ENCODE peak calls at places on chromosome 10, in four cellular contexts. One of them, this sample, is unnamed.
A peak's percentile ranks its signal among the peaks of the same experiment; 100 is the strongest.

GRCh38 chr10:18008989-18009388 is 57.3 kb downstream of the SLC39A12 start:
- DNase-seq in mesendoderm: no peak
- DNase-seq in IMR-90: no peak
- DNase-seq in H1: no peak
- DNase-seq in this sample: no peak

GRCh38 chr10:60299390-60299778 is 90.3 kb downstream of the ANK3 start:
- DNase-seq in mesendoderm: no peak
- DNase-seq in IMR-90: no peak
- DNase-seq in H1: no peak
- DNase-seq in this sample: no peak

GRCh38 chr10:58734116-58734515 is 221.4 kb downstream of the BICC1 start:
- DNase-seq in mesendoderm: no peak
- DNase-seq in IMR-90: peak; percentile 28
- DNase-seq in H1: no peak
- DNase-seq in this sample: no peak

GRCh38 chr10:52949899-52950298 is 177.3 kb upstream of the MBL2 start:
- DNase-seq in mesendoderm: peak; percentile 69
- DNase-seq in IMR-90: no peak
- DNase-seq in H1: no peak
- DNase-seq in this sample: peak; percentile 69

GRCh38 chr10:110481948-110482347 is 15.8 kb upstream of the DUSP5 start:
- DNase-seq in mesendoderm: no peak
- DNase-seq in IMR-90: no peak
- DNase-seq in H1: no peak
- DNase-seq in this sample: no peak

GRCh38 chr10:3955493-3955892 is 170.5 kb upstream of the KLF6 start:
- DNase-seq in mesendoderm: peak; percentile 80
- DNase-seq in IMR-90: peak; percentile 20
- DNase-seq in H1: no peak
- DNase-seq in this sample: peak; percentile 46

GRCh38 chr10:126621836-126622235 is 48.7 kb downstream of the C10orf90 start:
- DNase-seq in mesendoderm: no peak
- DNase-seq in IMR-90: no peak
- DNase-seq in H1: no peak
- DNase-seq in this sample: no peak

GRCh38 chr10:650691-651615 is 38.5 kb downstream of the DIP2C start:
- DNase-seq in mesendoderm: no peak
- DNase-seq in IMR-90: peak; percentile 78
- DNase-seq in H1: no peak
- DNase-seq in this sample: no peak

GRCh38 chr10:26437637-26438461 is at the start of gene APBB1IP:
- DNase-seq in mesendoderm: peak; percentile 68
- DNase-seq in IMR-90: no peak
- DNase-seq in H1: peak; percentile 60
- DNase-seq in this sample: peak; percentile 43

GRCh38 chr10:74333174-74333573 is 182.2 kb downstream of the ADK start:
- DNase-seq in mesendoderm: no peak
- DNase-seq in IMR-90: peak; percentile 85
- DNase-seq in H1: no peak
- DNase-seq in this sample: no peak

GRCh38 chr10:30063098-30063497 is 3.7 kb upstream of the JCAD start:
- DNase-seq in mesendoderm: no peak
- DNase-seq in IMR-90: peak; percentile 85
- DNase-seq in H1: no peak
- DNase-seq in this sample: no peak

GRCh38 chr10:34507217-34507616 is 307.9 kb downstream of the PARD3 start:
- DNase-seq in mesendoderm: peak; percentile 64
- DNase-seq in IMR-90: no peak
- DNase-seq in H1: no peak
- DNase-seq in this sample: no peak

GRCh38 chr10:89946106-89946505 is 244.7 kb downstream of the KIF20B start:
- DNase-seq in mesendoderm: no peak
- DNase-seq in IMR-90: peak; percentile 15
- DNase-seq in H1: no peak
- DNase-seq in this sample: no peak

GRCh38 chr10:62166331-62167154 is 102.1 kb downstream of the RTKN2 start:
- DNase-seq in mesendoderm: no peak
- DNase-seq in IMR-90: peak; percentile 65
- DNase-seq in H1: no peak
- DNase-seq in this sample: no peak

GRCh38 chr10:15200626-15201025 is 32.1 kb upstream of the NMT2 start:
- DNase-seq in mesendoderm: peak; percentile 98
- DNase-seq in IMR-90: peak; percentile 80
- DNase-seq in H1: no peak
- DNase-seq in this sample: no peak

GRCh38 chr10:69232736-69233135 is 12.6 kb downstream of the HKDC1 start:
- DNase-seq in mesendoderm: no peak
- DNase-seq in IMR-90: no peak
- DNase-seq in H1: no peak
- DNase-seq in this sample: no peak

GRCh38 chr10:89352039-89352597 is 24.3 kb downstream of the IFIT3 start:
- DNase-seq in mesendoderm: peak; percentile 54
- DNase-seq in IMR-90: peak; percentile 98
- DNase-seq in H1: no peak
- DNase-seq in this sample: no peak

GRCh38 chr10:18254086-18254485 is 113.9 kb downstream of the CACNB2 start:
- DNase-seq in mesendoderm: no peak
- DNase-seq in IMR-90: peak; percentile 53
- DNase-seq in H1: no peak
- DNase-seq in this sample: no peak

GRCh38 chr10:96840841-96841518 is 8.9 kb downstream of the LCOR start:
- DNase-seq in mesendoderm: peak; percentile 77
- DNase-seq in IMR-90: peak; percentile 60
- DNase-seq in H1: no peak
- DNase-seq in this sample: no peak

GRCh38 chr10:84668186-84668763 is 339.9 kb downstream of the CCSER2 start:
- DNase-seq in mesendoderm: no peak
- DNase-seq in IMR-90: no peak
- DNase-seq in H1: no peak
- DNase-seq in this sample: no peak

GRCh38 chr10:103859161-103860141 is 4.1 kb upstream of the SH3PXD2A start:
- DNase-seq in mesendoderm: peak; percentile 81
- DNase-seq in IMR-90: peak; percentile 74
- DNase-seq in H1: peak; percentile 84
- DNase-seq in this sample: peak; percentile 72

GRCh38 chr10:88525371-88526079 is 57.6 kb downstream of the RNLS start:
- DNase-seq in mesendoderm: no peak
- DNase-seq in IMR-90: peak; percentile 72
- DNase-seq in H1: no peak
- DNase-seq in this sample: no peak

GRCh38 chr10:22620140-22620857 is 94.1 kb downstream of the PIP4K2A start:
- DNase-seq in mesendoderm: no peak
- DNase-seq in IMR-90: peak; percentile 95
- DNase-seq in H1: no peak
- DNase-seq in this sample: no peak

GRCh38 chr10:21399392-21400015 is 126.0 kb downstream of the SKIDA1 start:
- DNase-seq in mesendoderm: peak; percentile 38
- DNase-seq in IMR-90: peak; percentile 98
- DNase-seq in H1: no peak
- DNase-seq in this sample: no peak

GRCh38 chr10:110676016-110676415 is 31.9 kb downstream of the RBM20 start:
- DNase-seq in mesendoderm: no peak
- DNase-seq in IMR-90: no peak
- DNase-seq in H1: no peak
- DNase-seq in this sample: no peak

GRCh38 chr10:130795819-130796218 is 515.7 kb downstream of the TCERG1L start:
- DNase-seq in mesendoderm: no peak
- DNase-seq in IMR-90: no peak
- DNase-seq in H1: no peak
- DNase-seq in this sample: no peak

GRCh38 chr10:67075381-67076001 is 149.7 kb downstream of the LRRTM3 start:
- DNase-seq in mesendoderm: no peak
- DNase-seq in IMR-90: no peak
- DNase-seq in H1: no peak
- DNase-seq in this sample: no peak

GRCh38 chr10:77274046-77274795 is 363.4 kb downstream of the KCNMA1 start:
- DNase-seq in mesendoderm: no peak
- DNase-seq in IMR-90: peak; percentile 84
- DNase-seq in H1: no peak
- DNase-seq in this sample: no peak

GRCh38 chr10:23200997-23201652 is 9.0 kb downstream of the PTF1A start:
- DNase-seq in mesendoderm: no peak
- DNase-seq in IMR-90: no peak
- DNase-seq in H1: no peak
- DNase-seq in this sample: no peak

DNA sequence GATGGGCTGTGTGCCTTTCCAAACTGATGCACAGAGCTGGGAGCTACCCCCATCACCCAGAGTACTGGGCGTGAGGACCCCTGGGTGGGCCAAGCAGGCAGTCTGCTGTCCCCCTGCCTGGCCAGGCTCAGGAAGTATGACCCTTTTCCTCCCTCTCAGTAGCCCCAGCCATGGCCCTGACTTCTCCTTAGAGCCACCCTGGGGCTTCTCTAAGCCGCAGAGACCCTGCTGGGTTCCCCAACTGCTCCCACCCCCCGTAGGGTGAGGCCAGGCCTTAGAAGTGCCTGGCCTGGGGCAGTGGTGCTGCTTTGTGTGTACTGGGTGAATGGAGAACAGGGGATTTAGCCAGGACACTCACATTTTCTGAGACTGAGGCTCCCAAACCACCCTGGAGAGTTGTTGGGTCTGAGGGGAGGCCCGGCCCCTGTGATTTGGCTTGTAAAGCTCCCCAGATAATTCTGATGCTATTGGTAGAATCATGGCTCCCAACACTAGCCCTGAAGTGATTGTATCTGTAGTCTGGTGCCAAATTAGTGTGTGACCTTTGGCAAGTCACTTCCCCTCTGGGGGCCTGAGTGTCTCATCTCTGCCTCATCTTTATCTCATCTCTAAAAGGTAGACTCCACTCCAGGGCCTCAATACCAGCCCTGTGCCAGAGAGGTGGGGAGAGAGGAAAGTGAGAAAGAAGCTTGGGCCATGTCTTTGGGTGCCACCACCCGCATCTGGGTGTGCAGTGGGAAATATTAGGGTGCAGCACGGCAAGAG is 99.7 kb upstream of the PPIF start:
- DNase-seq in mesendoderm: no peak
- DNase-seq in IMR-90: no peak
- DNase-seq in H1: no peak
- DNase-seq in this sample: no peak
- H4K5ac ChIP-seq in mesendoderm: no peak overlapping the region
- H4K5ac ChIP-seq in IMR-90: no peak overlapping the region
- H4K5ac ChIP-seq in H1: no peak overlapping the region
- H4K5ac ChIP-seq in this sample: no peak overlapping the region

DNA sequence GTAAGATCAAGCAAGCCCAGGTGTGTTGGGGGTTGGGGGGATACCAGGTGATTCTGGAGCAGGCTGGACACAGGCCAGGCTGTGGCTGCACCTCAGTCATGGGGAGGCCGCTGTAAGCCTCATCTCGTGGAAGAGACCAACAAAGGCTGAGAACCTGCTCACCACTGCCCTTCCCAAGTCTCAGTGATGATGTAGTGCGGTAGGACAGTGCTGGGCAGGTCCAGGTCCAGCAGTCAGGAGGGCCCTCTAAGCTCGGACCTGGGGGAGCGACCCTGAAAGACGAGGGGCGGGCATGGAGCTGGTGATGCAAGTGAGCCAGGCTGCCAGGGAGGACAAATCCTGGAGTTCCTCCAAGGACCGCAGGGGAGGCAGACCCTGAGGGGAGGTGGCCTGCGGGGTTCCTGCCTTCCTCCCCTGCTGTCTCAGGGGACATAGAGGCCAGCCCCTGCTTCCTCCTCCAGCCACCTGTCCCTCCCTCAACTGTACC is 3.3 kb upstream of the PWWP2B start:
- DNase-seq in mesendoderm: no peak
- DNase-seq in IMR-90: no peak
- DNase-seq in H1: no peak
- DNase-seq in this sample: no peak
- H3K18ac ChIP-seq in mesendoderm: no peak overlapping the region
- H3K18ac ChIP-seq in IMR-90: no peak overlapping the region
- H3K18ac ChIP-seq in H1: peak overlapping the region; percentile 19
- H3K18ac ChIP-seq in this sample: no peak overlapping the region

DNA sequence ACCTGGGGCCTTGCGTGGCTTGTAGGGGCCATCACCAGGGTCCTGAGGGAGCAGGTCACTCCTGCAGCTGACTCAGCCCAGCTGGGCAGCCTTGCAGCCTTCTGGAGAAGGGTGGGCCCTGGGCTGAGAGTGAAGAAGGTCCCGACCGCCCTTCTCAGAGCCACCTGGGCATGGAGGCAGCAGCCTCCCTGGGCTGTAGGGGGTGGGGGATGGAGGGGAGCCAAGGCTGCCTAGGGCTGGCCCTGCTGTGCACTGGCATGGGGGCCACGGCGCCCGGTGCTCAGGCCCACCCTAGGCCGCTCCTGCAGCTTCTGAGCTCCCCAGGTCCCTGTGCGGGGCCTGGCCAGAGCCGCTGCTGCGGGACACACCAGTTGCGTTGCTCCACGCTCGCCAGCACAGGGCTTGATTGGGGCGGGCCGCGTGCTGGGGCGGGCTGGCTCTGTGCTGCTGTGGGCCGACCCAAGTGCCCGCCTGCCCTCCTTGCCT is 63.6 kb upstream of the NKX6-2 start:
- DNase-seq in mesendoderm: no peak
- DNase-seq in IMR-90: no peak
- DNase-seq in H1: no peak
- DNase-seq in this sample: peak; percentile 28
- H2AK5ac ChIP-seq in mesendoderm: no peak overlapping the region
- H2AK5ac ChIP-seq in IMR-90: no peak overlapping the region
- H2AK5ac ChIP-seq in H1: no peak overlapping the region
- H2AK5ac ChIP-seq in this sample: no peak overlapping the region

DNA sequence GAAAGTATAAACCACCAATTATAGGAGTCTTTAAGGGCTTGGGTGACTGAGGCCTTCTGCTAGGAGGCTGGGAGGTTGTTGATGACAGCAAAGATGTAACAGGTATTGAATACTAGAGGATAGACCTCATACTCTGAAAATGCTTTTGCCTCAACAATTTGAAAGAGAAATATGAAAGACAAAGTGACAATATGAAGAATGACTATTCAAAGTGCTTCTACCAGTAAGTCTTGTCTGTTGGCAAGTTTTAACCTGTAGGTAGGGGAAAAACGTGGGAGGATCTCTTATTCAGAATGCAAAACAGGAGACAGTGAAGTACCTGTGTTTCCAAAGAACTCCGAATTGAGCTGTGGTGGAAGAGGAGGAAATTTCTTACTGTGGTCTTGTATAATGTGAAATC is 38.2 kb downstream of the GBF1 start:
- DNase-seq in mesendoderm: no peak
- DNase-seq in IMR-90: no peak
- DNase-seq in H1: no peak
- DNase-seq in this sample: no peak
- H4K5ac ChIP-seq in mesendoderm: no peak overlapping the region
- H4K5ac ChIP-seq in IMR-90: no peak overlapping the region
- H4K5ac ChIP-seq in H1: no peak overlapping the region
- H4K5ac ChIP-seq in this sample: no peak overlapping the region

GRCh38 chr10:6130851-6131470 is 42.1 kb downstream of the RBM17 start:
- DNase-seq in mesendoderm: no peak
- DNase-seq in IMR-90: no peak
- DNase-seq in H1: no peak
- DNase-seq in this sample: no peak

GRCh38 chr10:6128591-6129383 is 40.0 kb downstream of the RBM17 start:
- DNase-seq in mesendoderm: peak; percentile 50
- DNase-seq in IMR-90: peak; percentile 72
- DNase-seq in H1: no peak
- DNase-seq in this sample: no peak

GRCh38 chr10:6123467-6124042 is 34.7 kb downstream of the RBM17 start:
- DNase-seq in mesendoderm: no peak
- DNase-seq in IMR-90: peak; percentile 27
- DNase-seq in H1: no peak
- DNase-seq in this sample: no peak

GRCh38 chr10:6124666-6125065 is 35.8 kb downstream of the RBM17 start:
- DNase-seq in mesendoderm: no peak
- DNase-seq in IMR-90: no peak
- DNase-seq in H1: no peak
- DNase-seq in this sample: no peak

GRCh38 chr10:6128087-6128486 is 39.3 kb downstream of the RBM17 start:
- DNase-seq in mesendoderm: no peak
- DNase-seq in IMR-90: no peak
- DNase-seq in H1: no peak
- DNase-seq in this sample: no peak
- H3K18ac ChIP-seq in mesendoderm: no peak overlapping the region
- H3K18ac ChIP-seq in IMR-90: peak overlapping the region; percentile 10
- H3K18ac ChIP-seq in H1: no peak overlapping the region
- H3K18ac ChIP-seq in this sample: no peak overlapping the region